ENCODE peak calls at places on chromosomes 1 and 21, in ten cellular contexts. H is CD8-positive, alpha-beta T cell; U is choroid plexus epithelial cell; Z is BE2C; F is fibroblast of mammary gland; O is glutamatergic neuron; V is sigmoid colon; J is neural progenitor cell; L is RWPE1; W is mucosa of descending colon. X is an unnamed sample.

GRCh38 chr21:30942192-30942591 is 60.8 kb upstream of the KRTAP11-1 start:
- DNase-seq in H (no peak), U (no peak), Z (no peak), F (no peak), O (no peak), V (no peak), J (no peak), L (no peak), W (no peak), X (no peak)

GRCh38 chr1:193111641-193112090 is 6.5 kb upstream of the GLRX2 start:
- DNase-seq in H (no peak), U (peak), Z (no peak), F (peak), O (no peak), V (peak), J (peak), L (no peak), W (no peak), X (no peak)

GRCh38 chr1:163290025-163290610 is 31.6 kb upstream of the NUF2 start:
- DNase-seq in H (no peak), U (peak), Z (no peak), F (peak), O (no peak), V (no peak), J (no peak), L (no peak), W (no peak), X (no peak)

GRCh38 chr1:245822997-245823396 is 668.2 kb downstream of the KIF26B start:
- DNase-seq in H (no peak), U (peak), Z (no peak), F (peak), O (no peak), V (no peak), J (no peak), L (peak), W (no peak), X (no peak)

GRCh38 chr1:9352364-9353140 is 59.9 kb downstream of the SPSB1 start:
- DNase-seq in H (no peak), U (no peak), Z (no peak), F (no peak), O (peak), V (no peak), J (peak), L (no peak), W (no peak), X (no peak)

GRCh38 chr1:151839457-151840409 is at the start of gene C2CD4D:
- DNase-seq in H (peak), U (peak), Z (no peak), F (no peak), O (peak), V (no peak), J (peak), L (peak), W (peak), X (no peak)

GRCh38 chr21:21921410-21922232 is 923.4 kb downstream of the NCAM2 start:
- DNase-seq in H (no peak), U (peak), Z (peak), F (peak), O (no peak), V (no peak), J (peak), L (peak), W (no peak), X (no peak)

GRCh38 chr1:111516008-111516535 is 12.6 kb upstream of the ADORA3 start:
- DNase-seq in H (peak), U (peak), Z (no peak), F (peak), O (no peak), V (peak), J (peak), L (peak), W (no peak), X (no peak)

GRCh38 chr1:185670187-185670627 is 64.0 kb upstream of the HMCN1 start:
- DNase-seq in H (peak), U (peak), Z (no peak), F (peak), O (peak), V (no peak), J (peak), L (peak), W (no peak), X (no peak)

GRCh38 chr21:19853709-19854575 is 1144.3 kb upstream of the NCAM2 start:
- DNase-seq in H (no peak), U (no peak), Z (no peak), F (no peak), O (peak), V (no peak), J (no peak), L (no peak), W (no peak), X (no peak)

GRCh38 chr1:243973169-243973568 is 77.9 kb upstream of the ZBTB18 start:
- DNase-seq in H (no peak), U (no peak), Z (peak), F (no peak), O (peak), V (no peak), J (no peak), L (no peak), W (no peak), X (no peak)

GRCh38 chr1:24745711-24746582 is 700 bp downstream of the CLIC4 start:
- DNase-seq in H (no peak), U (peak), Z (peak), F (peak), O (peak), V (peak), J (peak), L (no peak), W (no peak), X (no peak)

GRCh38 chr1:32116531-32116930 is 8.7 kb downstream of the KPNA6 start:
- DNase-seq in H (no peak), U (peak), Z (no peak), F (no peak), O (no peak), V (no peak), J (no peak), L (no peak), W (no peak), X (no peak)

GRCh38 chr1:191520345-191520744 is 637.9 kb upstream of the RGS18 start:
- DNase-seq in H (no peak), U (no peak), Z (no peak), F (no peak), O (no peak), V (no peak), J (no peak), L (no peak), W (no peak), X (no peak)

GRCh38 chr21:35249636-35250035 is 200.5 kb upstream of the RUNX1 start:
- DNase-seq in H (no peak), U (no peak), Z (no peak), F (no peak), O (no peak), V (no peak), J (no peak), L (peak), W (no peak), X (no peak)

GRCh38 chr1:21896652-21897532 is 40.2 kb downstream of the HSPG2 start:
- DNase-seq in H (no peak), U (peak), Z (no peak), F (no peak), O (no peak), V (peak), J (peak), L (no peak), W (peak), X (no peak)

GRCh38 chr1:30878016-30878415 is 30.5 kb downstream of the SDC3 start:
- DNase-seq in H (no peak), U (no peak), Z (no peak), F (no peak), O (no peak), V (no peak), J (no peak), L (no peak), W (no peak), X (no peak)

GRCh38 chr21:40178726-40179125 is 311.5 kb downstream of the PCP4 start:
- DNase-seq in H (no peak), U (no peak), Z (no peak), F (no peak), O (no peak), V (no peak), J (no peak), L (no peak), W (no peak), X (no peak)

GRCh38 chr1:43822040-43822439 is 111.6 kb upstream of the ARTN start:
- DNase-seq in H (no peak), U (peak), Z (no peak), F (peak), O (no peak), V (peak), J (no peak), L (peak), W (no peak), X (no peak)

GRCh38 chr1:48878191-48878940 is 101.7 kb upstream of the BEND5 start:
- DNase-seq in H (no peak), U (peak), Z (peak), F (peak), O (no peak), V (no peak), J (no peak), L (peak), W (no peak), X (no peak)

GRCh38 chr1:42186172-42186571 is 21.6 kb upstream of the GUCA2A start:
- DNase-seq in H (no peak), U (peak), Z (no peak), F (peak), O (no peak), V (no peak), J (no peak), L (no peak), W (no peak), X (no peak)

GRCh38 chr1:201625711-201626300 is 86.9 kb downstream of the NAV1 start:
- DNase-seq in H (no peak), U (no peak), Z (no peak), F (no peak), O (no peak), V (no peak), J (no peak), L (no peak), W (no peak), X (no peak)

GRCh38 chr1:203268901-203269653 is 36.2 kb upstream of the BTG2 start:
- DNase-seq in H (peak), U (peak), Z (peak), F (peak), O (no peak), V (no peak), J (peak), L (peak), W (no peak), X (no peak)

GRCh38 chr21:41932576-41933258 is 21.1 kb downstream of the C2CD2 start:
- DNase-seq in H (no peak), U (peak), Z (peak), F (peak), O (no peak), V (peak), J (no peak), L (no peak), W (no peak), X (no peak)

GRCh38 chr1:231460614-231461013 is 38.5 kb upstream of the EGLN1 start:
- DNase-seq in H (peak), U (peak), Z (no peak), F (peak), O (no peak), V (no peak), J (no peak), L (no peak), W (no peak), X (no peak)

GRCh38 chr21:27700974-27701614 is 734.2 kb upstream of the ADAMTS5 start:
- DNase-seq in H (peak), U (peak), Z (peak), F (peak), O (peak), V (peak), J (peak), L (peak), W (peak), X (peak)

GRCh38 chr1:236659792-236660587 is 26.3 kb upstream of the ACTN2 start:
- DNase-seq in H (no peak), U (no peak), Z (no peak), F (no peak), O (no peak), V (no peak), J (no peak), L (no peak), W (no peak), X (no peak)

GRCh38 chr21:45114072-45114471 is 39.7 kb downstream of the ADARB1 start:
- DNase-seq in H (no peak), U (no peak), Z (no peak), F (no peak), O (no peak), V (no peak), J (no peak), L (no peak), W (no peak), X (no peak)

GRCh38 chr1:64861611-64862010 is 104.7 kb downstream of the JAK1 start:
- DNase-seq in H (no peak), U (peak), Z (peak), F (peak), O (no peak), V (no peak), J (peak), L (no peak), W (no peak), X (no peak)

GRCh38 chr1:221035680-221036153 is 156.5 kb downstream of the HLX start:
- DNase-seq in H (no peak), U (peak), Z (peak), F (peak), O (no peak), V (no peak), J (no peak), L (peak), W (no peak), X (no peak)

GRCh38 chr1:245825128-245825901 is 670.5 kb downstream of the KIF26B start:
- DNase-seq in H (no peak), U (peak), Z (no peak), F (peak), O (no peak), V (no peak), J (no peak), L (no peak), W (no peak), X (no peak)

GRCh38 chr1:74467786-74468377 is 44.5 kb downstream of the LRRC53 start:
- DNase-seq in H (no peak), U (no peak), Z (no peak), F (peak), O (no peak), V (no peak), J (no peak), L (no peak), W (no peak), X (no peak)

GRCh38 chr1:160376525-160377131 is 9.8 kb downstream of the NHLH1 start:
- DNase-seq in H (no peak), U (peak), Z (peak), F (peak), O (no peak), V (no peak), J (peak), L (no peak), W (no peak), X (no peak)

GRCh38 chr1:92210701-92211100 is 7.0 kb upstream of the C1orf146 start:
- DNase-seq in H (no peak), U (peak), Z (no peak), F (no peak), O (no peak), V (no peak), J (no peak), L (no peak), W (no peak), X (no peak)

GRCh38 chr1:215360786-215361185 is 206.3 kb upstream of the KCTD3 start:
- DNase-seq in H (no peak), U (no peak), Z (no peak), F (peak), O (no peak), V (no peak), J (no peak), L (no peak), W (no peak), X (no peak)

GRCh38 chr1:39992229-39992628 is 37.3 kb downstream of the MFSD2A start:
- DNase-seq in H (no peak), U (no peak), Z (no peak), F (peak), O (no peak), V (no peak), J (no peak), L (no peak), W (no peak), X (no peak)

GRCh38 chr1:174883361-174883760 is 116.4 kb upstream of the CACYBP start:
- DNase-seq in H (no peak), U (peak), Z (no peak), F (peak), O (no peak), V (no peak), J (peak), L (peak), W (no peak), X (no peak)

GRCh38 chr1:232250838-232251237 is 379.1 kb downstream of the SIPA1L2 start:
- DNase-seq in H (no peak), U (no peak), Z (no peak), F (no peak), O (peak), V (no peak), J (peak), L (no peak), W (no peak), X (peak)

GRCh38 chr21:25911730-25912401 is 177.1 kb downstream of the GABPA start:
- DNase-seq in H (no peak), U (no peak), Z (peak), F (no peak), O (no peak), V (no peak), J (no peak), L (no peak), W (peak), X (no peak)

DNA sequence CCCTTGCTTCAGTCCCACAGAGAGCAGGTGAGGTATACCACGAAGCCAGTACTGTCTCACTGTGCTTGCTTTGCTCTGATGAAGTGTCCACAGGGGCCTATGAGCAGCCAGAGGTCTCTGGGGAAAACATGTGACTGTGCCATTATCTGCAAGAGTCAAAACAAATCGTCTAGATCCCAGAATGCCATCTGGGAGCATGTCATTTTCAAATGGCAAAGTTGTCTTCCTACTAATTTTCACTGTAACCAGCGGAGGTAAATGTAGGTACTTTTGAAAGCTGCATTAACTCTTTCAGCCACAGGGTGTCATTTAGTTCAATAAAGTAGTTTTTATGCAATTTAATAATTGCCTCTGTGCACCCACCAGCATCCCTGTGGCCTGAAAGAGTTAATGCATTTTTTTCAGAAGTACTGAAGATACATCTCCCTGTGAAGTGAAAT is 173.6 kb upstream of the SGIP1 start:
- DNase-seq in H (no peak), U (no peak), Z (peak), F (no peak), O (no peak), V (no peak), J (no peak), L (no peak), W (no peak), X (no peak)
- TF ChIP-seq CTCF in H (peak), U (peak), Z (peak), F (no peak), O (peak), V (no peak), J (peak), L (no peak), W (no peak), X (peak)

DNA sequence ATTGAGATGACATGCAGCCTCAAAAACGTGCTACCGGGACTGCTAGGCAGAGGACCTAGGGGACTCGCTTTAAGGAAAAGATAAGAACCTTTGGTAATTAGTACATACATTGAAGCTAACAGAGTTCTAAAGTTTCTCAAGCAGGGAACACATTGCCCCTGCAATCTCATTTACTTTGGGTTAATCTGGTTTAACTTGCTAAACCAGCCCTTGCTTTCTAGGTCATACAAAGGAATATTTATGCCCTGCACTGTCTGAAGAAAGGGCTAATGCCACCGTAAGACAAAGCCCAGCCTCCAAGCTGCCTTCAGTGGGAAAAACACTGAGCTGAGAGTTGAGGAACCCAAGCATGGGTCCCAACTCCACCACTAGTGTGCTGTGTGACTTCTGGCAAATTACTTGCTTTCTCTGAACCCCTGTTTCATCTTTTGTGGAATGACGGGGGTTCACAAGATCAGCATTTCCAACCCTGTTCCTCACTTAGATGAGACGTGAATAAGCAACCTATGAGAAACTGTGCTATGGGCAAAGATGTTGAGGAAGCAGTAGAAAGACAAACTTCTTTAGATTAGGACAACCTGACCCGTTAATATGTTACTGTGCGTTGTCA is 66.3 kb downstream of the VWA5B1 start:
- DNase-seq in H (no peak), U (no peak), Z (no peak), F (no peak), O (no peak), V (no peak), J (no peak), L (no peak), W (no peak), X (no peak)
- TF ChIP-seq CTCF in H (no peak), U (no peak), Z (no peak), F (no peak), O (no peak), V (no peak), J (no peak), L (no peak), W (no peak), X (no peak)

GRCh38 chr1:114428083-114428754 is 82.8 kb downstream of the TRIM33 start:
- DNase-seq in H (no peak), U (peak), Z (no peak), F (peak), O (no peak), V (no peak), J (no peak), L (no peak), W (no peak), X (no peak)
- TF ChIP-seq CTCF in H (peak), U (peak), Z (peak), F (peak), O (peak), V (no peak), J (peak), L (peak), W (no peak), X (peak)

GRCh38 chr1:164949758-164950452 is 390.9 kb downstream of the PBX1 start:
- DNase-seq in H (no peak), U (no peak), Z (no peak), F (no peak), O (no peak), V (peak), J (no peak), L (no peak), W (no peak), X (no peak)
- TF ChIP-seq CTCF in H (no peak), U (no peak), Z (no peak), F (no peak), O (peak), V (peak), J (no peak), L (no peak), W (no peak), X (no peak)

GRCh38 chr1:36864182-36865079 is 169.9 kb downstream of the GRIK3 start:
- DNase-seq in H (no peak), U (no peak), Z (peak), F (no peak), O (peak), V (no peak), J (peak), L (no peak), W (no peak), X (no peak)
- TF ChIP-seq CTCF in H (no peak), U (no peak), Z (peak), F (no peak), O (peak), V (no peak), J (peak), L (no peak), W (no peak), X (peak)

GRCh38 chr1:62917314-62917713 is 133.4 kb downstream of the ATG4C start:
- DNase-seq in H (no peak), U (no peak), Z (no peak), F (no peak), O (no peak), V (no peak), J (no peak), L (no peak), W (no peak), X (no peak)

GRCh38 chr1:62917805-62918204 is 133.9 kb downstream of the ATG4C start:
- DNase-seq in H (no peak), U (no peak), Z (no peak), F (no peak), O (no peak), V (no peak), J (no peak), L (no peak), W (no peak), X (no peak)

GRCh38 chr1:62908168-62908567 is 124.2 kb downstream of the ATG4C start:
- DNase-seq in H (no peak), U (peak), Z (no peak), F (no peak), O (no peak), V (no peak), J (no peak), L (no peak), W (no peak), X (no peak)

GRCh38 chr1:62906428-62906886 is 122.5 kb downstream of the ATG4C start:
- DNase-seq in H (no peak), U (peak), Z (no peak), F (peak), O (no peak), V (no peak), J (peak), L (no peak), W (no peak), X (no peak)

DNA sequence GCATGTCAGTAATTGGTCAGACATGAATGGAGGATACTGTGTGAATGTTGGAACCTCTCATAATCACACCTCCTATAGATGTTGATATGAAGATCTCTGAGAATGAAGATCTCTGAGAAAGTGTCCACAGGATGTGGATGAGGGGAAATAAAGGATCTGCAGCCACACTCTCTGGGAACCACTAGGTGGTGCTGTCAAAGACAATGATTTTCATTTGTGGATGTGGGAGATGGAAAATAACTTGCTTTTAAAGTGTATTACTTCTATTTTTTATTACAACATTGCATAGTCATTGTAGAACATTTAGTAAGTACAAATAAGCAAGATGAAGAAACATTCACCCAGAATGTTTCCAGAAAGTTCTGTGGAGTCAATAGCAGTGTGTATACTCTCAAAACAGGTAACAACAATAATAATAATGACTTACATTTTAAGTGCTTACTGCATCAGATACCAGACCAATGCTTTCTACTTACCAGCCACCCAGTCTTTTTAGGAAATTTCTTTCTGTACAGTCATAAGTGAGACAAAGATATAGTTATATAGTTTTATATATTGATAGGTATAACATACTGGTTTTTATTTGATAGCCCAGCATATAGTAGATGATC is 128.2 kb downstream of the ATG4C start:
- DNase-seq in H (no peak), U (peak), Z (no peak), F (peak), O (no peak), V (no peak), J (peak), L (peak), W (no peak), X (no peak)
- TF ChIP-seq CTCF in H (no peak), U (peak), Z (peak), F (peak), O (peak), V (no peak), J (peak), L (peak), W (peak), X (peak)